ENCODE peak calls at places on chromosomes 5 and 9, in four cellular contexts. One of them, this sample, is unnamed.
A peak's percentile ranks its signal among the peaks of the same experiment; 100 is the strongest.

GRCh38 chr5:35780236-35780635 is 76.5 kb upstream of the IL7R start:
- DNase-seq in HCT116: no peak
- DNase-seq in A549: no peak
- DNase-seq in esophagus muscularis mucosa: no peak
- DNase-seq in this sample: no peak

GRCh38 chr5:72015103-72015548 is 92.1 kb upstream of the MAP1B start:
- DNase-seq in A549: peak; percentile 83
- DNase-seq in esophagus muscularis mucosa: peak; percentile 66
- DNase-seq in HCT116: peak; percentile 93
- DNase-seq in this sample: no peak

GRCh38 chr9:3479516-3480352 is 46.1 kb downstream of the RFX3 start:
- DNase-seq in esophagus muscularis mucosa: no peak
- DNase-seq in A549: no peak
- DNase-seq in HCT116: no peak
- DNase-seq in this sample: no peak

GRCh38 chr5:94693043-94693822 is 74.8 kb downstream of the SLF1 start:
- DNase-seq in A549: peak; percentile 47
- DNase-seq in HCT116: peak; percentile 29
- DNase-seq in esophagus muscularis mucosa: no peak
- DNase-seq in this sample: no peak

GRCh38 chr9:92196909-92197308 is 81.7 kb upstream of the SPTLC1 start:
- DNase-seq in HCT116: no peak
- DNase-seq in esophagus muscularis mucosa: no peak
- DNase-seq in A549: no peak
- DNase-seq in this sample: no peak

GRCh38 chr5:146060221-146060585 is 45.2 kb downstream of the PLAC8L1 start:
- DNase-seq in A549: no peak
- DNase-seq in esophagus muscularis mucosa: no peak
- DNase-seq in HCT116: no peak
- DNase-seq in this sample: no peak

GRCh38 chr5:145062280-145062679 is 772.9 kb downstream of the PRELID2 start:
- DNase-seq in HCT116: no peak
- DNase-seq in A549: no peak
- DNase-seq in esophagus muscularis mucosa: no peak
- DNase-seq in this sample: no peak

GRCh38 chr9:134621558-134622110 is 20.0 kb upstream of the COL5A1 start:
- DNase-seq in esophagus muscularis mucosa: no peak
- DNase-seq in HCT116: no peak
- DNase-seq in A549: no peak
- DNase-seq in this sample: no peak

GRCh38 chr9:125361837-125362531 is 100.4 kb downstream of the GAPVD1 start:
- DNase-seq in HCT116: peak; percentile 10
- DNase-seq in esophagus muscularis mucosa: no peak
- DNase-seq in A549: peak; percentile 51
- DNase-seq in this sample: no peak

GRCh38 chr9:88033303-88033702 is 59.0 kb upstream of the CDK20 start:
- DNase-seq in HCT116: no peak
- DNase-seq in esophagus muscularis mucosa: no peak
- DNase-seq in A549: no peak
- DNase-seq in this sample: no peak

GRCh38 chr5:72366324-72366976 is 46.3 kb downstream of the PTCD2 start:
- DNase-seq in esophagus muscularis mucosa: peak; percentile 94
- DNase-seq in HCT116: peak; percentile 39
- DNase-seq in A549: peak; percentile 76
- DNase-seq in this sample: no peak

GRCh38 chr5:34660444-34660843 is 4.3 kb downstream of the RAI14 start:
- DNase-seq in A549: no peak
- DNase-seq in esophagus muscularis mucosa: no peak
- DNase-seq in HCT116: no peak
- DNase-seq in this sample: no peak

GRCh38 chr9:4435197-4435596 is 55.1 kb upstream of the SLC1A1 start:
- DNase-seq in HCT116: no peak
- DNase-seq in esophagus muscularis mucosa: no peak
- DNase-seq in A549: peak; percentile 20
- DNase-seq in this sample: no peak

GRCh38 chr5:147601652-147602051 is 91.8 kb upstream of the DPYSL3 start:
- DNase-seq in esophagus muscularis mucosa: no peak
- DNase-seq in A549: no peak
- DNase-seq in HCT116: no peak
- DNase-seq in this sample: no peak
- TF ChIP-seq CTCF in esophagus muscularis mucosa: no peak
- TF ChIP-seq CTCF in A549: no peak
- TF ChIP-seq CTCF in HCT116: no peak
- TF ChIP-seq CTCF in this sample: no peak

GRCh38 chr9:128088253-128088945 is 20.4 kb downstream of the SLC25A25 start:
- DNase-seq in HCT116: no peak
- DNase-seq in esophagus muscularis mucosa: no peak
- DNase-seq in A549: no peak
- DNase-seq in this sample: no peak

GRCh38 chr9:128091571-128091970 is 23.5 kb downstream of the SLC25A25 start:
- DNase-seq in A549: no peak
- DNase-seq in HCT116: no peak
- DNase-seq in esophagus muscularis mucosa: no peak
- DNase-seq in this sample: no peak

GRCh38 chr9:128092199-128092977 is 24.4 kb downstream of the SLC25A25 start:
- DNase-seq in esophagus muscularis mucosa: no peak
- DNase-seq in A549: no peak
- DNase-seq in HCT116: no peak
- DNase-seq in this sample: no peak

GRCh38 chr9:128093016-128093415 is 25.0 kb downstream of the SLC25A25 start:
- DNase-seq in A549: no peak
- DNase-seq in HCT116: no peak
- DNase-seq in esophagus muscularis mucosa: no peak
- DNase-seq in this sample: no peak

GRCh38 chr9:128091144-128091543 is 23.1 kb downstream of the SLC25A25 start:
- DNase-seq in A549: no peak
- DNase-seq in esophagus muscularis mucosa: no peak
- DNase-seq in HCT116: no peak
- DNase-seq in this sample: no peak
- TF ChIP-seq POLR2A in A549: no peak
- TF ChIP-seq POLR2A in esophagus muscularis mucosa: no peak
- TF ChIP-seq POLR2A in HCT116: no peak
- TF ChIP-seq POLR2A in this sample: no peak

GRCh38 chr5:155729684-155730059 is 597.3 kb upstream of the SGCD start:
- DNase-seq in A549: no peak
- DNase-seq in HCT116: no peak
- DNase-seq in esophagus muscularis mucosa: no peak
- DNase-seq in this sample: no peak

GRCh38 chr5:155726267-155726666 is 600.7 kb upstream of the SGCD start:
- DNase-seq in esophagus muscularis mucosa: no peak
- DNase-seq in A549: peak; percentile 21
- DNase-seq in HCT116: no peak
- DNase-seq in this sample: no peak

GRCh38 chr5:155728146-155728856 is 598.7 kb upstream of the SGCD start:
- DNase-seq in esophagus muscularis mucosa: no peak
- DNase-seq in HCT116: no peak
- DNase-seq in A549: peak; percentile 64
- DNase-seq in this sample: no peak

GRCh38 chr5:155727512-155728145 is 599.3 kb upstream of the SGCD start:
- DNase-seq in esophagus muscularis mucosa: no peak
- DNase-seq in HCT116: no peak
- DNase-seq in A549: peak; percentile 20
- DNase-seq in this sample: no peak

DNA sequence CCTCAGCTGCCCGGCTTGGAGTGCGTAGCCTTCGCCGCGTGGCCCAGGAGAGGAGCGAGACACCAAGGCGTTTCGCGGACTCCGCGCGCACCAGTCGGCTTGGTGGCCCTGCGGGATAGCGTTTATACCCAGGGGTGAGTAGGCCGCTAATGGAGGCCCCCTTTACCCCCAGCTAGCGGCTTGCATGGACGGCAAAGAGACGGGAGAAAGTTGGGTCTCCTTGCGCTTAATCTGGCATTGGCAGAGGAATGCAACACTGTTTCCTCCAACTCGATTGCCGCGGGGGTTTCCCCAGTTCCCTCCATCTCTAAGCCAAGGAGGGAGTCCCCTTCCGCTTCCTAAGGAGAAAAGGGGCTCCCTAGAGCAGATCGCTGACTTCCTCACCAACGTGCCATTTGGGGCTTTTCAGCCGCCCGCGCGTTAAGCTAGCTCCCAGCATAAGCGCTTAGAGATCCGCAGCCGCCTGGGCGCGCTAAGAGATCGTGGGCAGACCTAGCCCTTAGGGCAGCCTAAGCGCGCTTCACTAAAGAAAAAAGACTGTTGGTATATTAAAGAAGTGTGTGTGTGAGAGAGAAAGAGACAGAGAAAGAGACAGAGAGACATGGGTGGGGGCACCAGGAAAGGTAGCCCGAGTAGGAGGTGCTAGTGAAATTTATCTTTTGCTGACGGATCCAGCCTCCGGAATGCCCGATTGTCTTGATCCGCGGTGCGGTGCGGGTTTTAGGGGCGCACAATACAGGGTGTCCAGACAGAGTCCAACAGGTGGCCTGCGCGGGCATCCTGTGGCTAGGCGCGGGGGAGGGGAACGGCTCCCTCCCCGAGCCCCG is 597.9 kb upstream of the SGCD start:
- DNase-seq in A549: no peak
- DNase-seq in HCT116: no peak
- DNase-seq in esophagus muscularis mucosa: no peak
- DNase-seq in this sample: no peak
- TF ChIP-seq CTCF in A549: no peak
- TF ChIP-seq CTCF in HCT116: no peak
- TF ChIP-seq CTCF in esophagus muscularis mucosa: no peak
- TF ChIP-seq CTCF in this sample: no peak

DNA sequence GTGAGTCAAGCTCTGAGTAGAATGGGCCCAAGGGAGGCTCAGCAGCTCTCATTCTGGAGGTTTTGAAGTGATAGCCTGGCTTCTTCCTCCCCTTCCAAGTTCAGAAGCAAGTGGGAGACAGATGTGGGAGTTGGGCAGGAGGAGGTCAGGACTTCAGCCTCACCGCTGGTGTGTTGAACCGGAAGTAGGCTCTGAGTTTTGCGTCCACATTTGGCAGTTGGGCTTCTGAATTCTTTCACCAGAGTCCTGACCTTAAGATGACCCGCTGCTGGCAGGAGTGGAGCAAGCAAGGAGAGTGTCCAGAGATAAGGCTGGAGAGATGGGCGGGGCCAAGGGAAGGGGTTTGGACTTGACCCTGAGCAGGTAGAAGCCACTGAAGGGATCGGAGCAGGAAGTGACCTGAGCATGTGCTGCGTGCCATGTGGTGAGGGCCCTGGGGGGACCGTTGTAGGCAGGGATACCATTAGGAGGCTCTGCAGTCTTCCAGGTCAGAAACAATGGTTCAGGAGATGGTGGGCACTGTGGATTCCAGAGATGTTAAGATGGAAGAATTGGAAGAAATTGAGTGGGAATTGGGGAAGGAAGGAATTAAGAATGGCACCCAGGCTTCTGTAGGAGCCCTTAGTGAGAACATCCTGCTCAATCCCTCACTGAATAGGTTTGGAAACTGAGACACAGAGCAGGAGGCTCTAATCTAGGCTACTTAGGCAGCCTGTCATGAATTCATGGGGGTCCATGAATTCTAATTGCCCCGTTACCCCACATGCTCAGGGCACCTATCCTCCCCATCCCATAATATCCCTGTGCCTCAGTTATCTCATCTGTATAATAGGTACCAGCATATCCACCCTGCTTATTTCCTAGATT is 25.9 kb downstream of the GALNT12 start:
- DNase-seq in A549: no peak
- DNase-seq in HCT116: no peak
- DNase-seq in esophagus muscularis mucosa: no peak
- DNase-seq in this sample: no peak
- TF ChIP-seq POLR2A in A549: no peak
- TF ChIP-seq POLR2A in HCT116: no peak
- TF ChIP-seq POLR2A in esophagus muscularis mucosa: no peak
- TF ChIP-seq POLR2A in this sample: no peak

GRCh38 chr9:113591899-113592625 is 128.5 kb downstream of the RGS3 start:
- DNase-seq in A549: no peak
- DNase-seq in HCT116: no peak
- DNase-seq in esophagus muscularis mucosa: no peak
- DNase-seq in this sample: no peak
- TF ChIP-seq CTCF in A549: no peak
- TF ChIP-seq CTCF in HCT116: no peak
- TF ChIP-seq CTCF in esophagus muscularis mucosa: no peak
- TF ChIP-seq CTCF in this sample: no peak

GRCh38 chr5:80211292-80211691 is 44.6 kb downstream of the SERINC5 start:
- DNase-seq in A549: no peak
- DNase-seq in HCT116: no peak
- DNase-seq in esophagus muscularis mucosa: no peak
- DNase-seq in this sample: no peak
- TF ChIP-seq POLR2A in A549: no peak
- TF ChIP-seq POLR2A in HCT116: no peak
- TF ChIP-seq POLR2A in esophagus muscularis mucosa: no peak
- TF ChIP-seq POLR2A in this sample: no peak

GRCh38 chr5:155259648-155260047 is 246.1 kb downstream of the KIF4B start:
- DNase-seq in A549: no peak
- DNase-seq in esophagus muscularis mucosa: no peak
- DNase-seq in HCT116: no peak
- DNase-seq in this sample: no peak

GRCh38 chr5:155258139-155258538 is 244.6 kb downstream of the KIF4B start:
- DNase-seq in A549: no peak
- DNase-seq in esophagus muscularis mucosa: no peak
- DNase-seq in HCT116: no peak
- DNase-seq in this sample: no peak

GRCh38 chr5:155263381-155263780 is 249.8 kb downstream of the KIF4B start:
- DNase-seq in esophagus muscularis mucosa: no peak
- DNase-seq in A549: no peak
- DNase-seq in HCT116: no peak
- DNase-seq in this sample: no peak

GRCh38 chr5:155264809-155265208 is 251.3 kb downstream of the KIF4B start:
- DNase-seq in A549: no peak
- DNase-seq in HCT116: no peak
- DNase-seq in esophagus muscularis mucosa: no peak
- DNase-seq in this sample: no peak

DNA sequence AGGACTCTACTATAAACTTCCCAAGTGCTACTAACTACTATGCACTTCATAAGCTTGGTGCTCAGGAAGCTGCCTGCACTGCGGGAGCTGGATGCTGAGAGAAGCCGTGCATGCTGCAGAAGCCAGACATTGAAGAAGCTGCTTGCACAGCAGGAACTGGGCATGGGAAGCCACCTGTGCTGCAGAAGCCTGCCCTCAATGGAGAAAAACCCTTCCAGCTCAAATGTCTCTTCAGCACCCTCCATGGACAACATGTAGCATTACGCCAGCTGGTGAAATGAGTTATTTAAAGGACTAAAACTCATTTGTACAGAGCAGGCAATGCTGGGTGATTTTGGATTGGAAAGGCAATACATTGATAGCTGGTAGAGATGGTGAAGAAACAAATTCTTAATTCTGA is 247.2 kb downstream of the KIF4B start:
- DNase-seq in A549: peak; percentile 28
- DNase-seq in HCT116: peak; percentile 6
- DNase-seq in esophagus muscularis mucosa: no peak
- DNase-seq in this sample: peak; percentile 79
- TF ChIP-seq CTCF in A549: no peak
- TF ChIP-seq CTCF in HCT116: peak; percentile 24
- TF ChIP-seq CTCF in esophagus muscularis mucosa: no peak
- TF ChIP-seq CTCF in this sample: no peak